ENCODE peak calls at places on chromosomes 5 and 9, in eight cellular contexts. V is IMR-90; X is heart right ventricle; J is ovary; O is caudate nucleus; U is iris pigment epithelial cell; R is immature natural killer cell; S is stimulated activated CD4-positive, alpha-beta T cell treated with anti-CD3 and anti-CD28 coated beads, Interleukin-2, amount 100 ng/mL, for 48 hours. Q is an unnamed sample.

GRCh38 chr5:146521403-146522106 is 5.6 kb upstream of the GPR151 start:
- DNase-seq in V (no peak), X (no peak), J (no peak), O (no peak), U (no peak), R (no peak), S (no peak), Q (no peak)

GRCh38 chr5:110338336-110339083 is 388.0 kb downstream of the TMEM232 start:
- DNase-seq in V (no peak), X (no peak), J (no peak), O (no peak), U (no peak), R (no peak), S (no peak), Q (no peak)

GRCh38 chr9:76655121-76655531 is 109.1 kb upstream of the PCA3 start:
- DNase-seq in V (no peak), X (no peak), J (no peak), O (no peak), U (peak), R (peak), S (no peak), Q (no peak)

GRCh38 chr5:71658916-71659661 is 60.0 kb upstream of the CARTPT start:
- DNase-seq in V (no peak), X (no peak), J (no peak), O (no peak), U (peak), R (no peak), S (no peak), Q (no peak)

GRCh38 chr9:121551985-121552753 is 52.5 kb upstream of the GGTA1 start:
- DNase-seq in V (no peak), X (no peak), J (no peak), O (no peak), U (no peak), R (no peak), S (no peak), Q (no peak)

GRCh38 chr9:135969064-135969683 is 8.0 kb upstream of the UBAC1 start:
- DNase-seq in V (peak), X (no peak), J (no peak), O (no peak), U (peak), R (no peak), S (no peak), Q (no peak)

GRCh38 chr9:12988259-12988658 is 213.4 kb downstream of the LURAP1L start:
- DNase-seq in V (no peak), X (no peak), J (no peak), O (no peak), U (no peak), R (no peak), S (no peak), Q (no peak)

GRCh38 chr5:3077684-3078083 is 326.2 kb upstream of the IRX2 start:
- DNase-seq in V (no peak), X (no peak), J (no peak), O (no peak), U (no peak), R (no peak), S (no peak), Q (no peak)

GRCh38 chr5:112386716-112387115 is 32.4 kb downstream of the EPB41L4A start:
- DNase-seq in V (no peak), X (no peak), J (no peak), O (no peak), U (no peak), R (no peak), S (no peak), Q (no peak)

GRCh38 chr9:76691761-76692313 is 72.4 kb upstream of the PCA3 start:
- DNase-seq in V (no peak), X (no peak), J (no peak), O (peak), U (no peak), R (no peak), S (no peak), Q (no peak)

GRCh38 chr9:99391937-99392574 is 170.0 kb downstream of the SEC61B start:
- DNase-seq in V (no peak), X (no peak), J (no peak), O (no peak), U (no peak), R (no peak), S (no peak), Q (no peak)

GRCh38 chr5:33257807-33258491 is 182.8 kb upstream of the TARS1 start:
- DNase-seq in V (peak), X (no peak), J (no peak), O (no peak), U (peak), R (no peak), S (no peak), Q (no peak)

GRCh38 chr9:93672622-93673270 is 96.4 kb downstream of the PHF2 start:
- DNase-seq in V (no peak), X (no peak), J (no peak), O (no peak), U (no peak), R (no peak), S (no peak), Q (no peak)

GRCh38 chr9:126558051-126558665 is 55.6 kb upstream of the LMX1B start:
- DNase-seq in V (peak), X (peak), J (peak), O (peak), U (peak), R (peak), S (peak), Q (peak)

GRCh38 chr9:70861797-70862196 is 259.6 kb downstream of the TRPM3 start:
- DNase-seq in V (no peak), X (no peak), J (no peak), O (no peak), U (no peak), R (no peak), S (no peak), Q (no peak)

GRCh38 chr9:87812375-87813118 is 70.1 kb upstream of the SPATA31E1 start:
- DNase-seq in V (peak), X (no peak), J (peak), O (no peak), U (peak), R (no peak), S (peak), Q (no peak)

GRCh38 chr5:89117131-89117644 is 234.2 kb upstream of the MEF2C start:
- DNase-seq in V (no peak), X (no peak), J (no peak), O (no peak), U (no peak), R (no peak), S (no peak), Q (no peak)

GRCh38 chr9:77944556-77945261 is 86.9 kb downstream of the GNAQ start:
- DNase-seq in V (no peak), X (peak), J (no peak), O (no peak), U (peak), R (no peak), S (no peak), Q (no peak)

GRCh38 chr9:70479880-70480291 is 65.4 kb upstream of the KLF9 start:
- DNase-seq in V (peak), X (no peak), J (peak), O (no peak), U (peak), R (no peak), S (no peak), Q (no peak)

GRCh38 chr5:122880749-122881148 is 35.3 kb downstream of the SNX24 start:
- DNase-seq in V (no peak), X (no peak), J (no peak), O (no peak), U (no peak), R (no peak), S (no peak), Q (no peak)

Q was measured in heart left ventricle.